ENCODE peak calls at places on chromosomes 16 and 17, in seven cellular contexts. S is esophagus squamous epithelium, M is cardiac fibroblast, A is heart right ventricle, I is kidney epithelial cell, J is bronchial epithelial cell, X is Peyer's patch. G is an unnamed sample.

GRCh38 chr16:66382171-66382965 is 15.9 kb downstream of the CDH5 start:
- DNase-seq in S (no peak), M (peak), A (peak), I (peak), J (peak), X (no peak), G (no peak)

GRCh38 chr17:74280093-74280513 is 6.1 kb downstream of the DNAI2 start:
- DNase-seq in S (no peak), M (no peak), A (no peak), I (no peak), J (no peak), X (peak), G (peak)

GRCh38 chr17:74276561-74277009 is 2.6 kb downstream of the DNAI2 start:
- DNase-seq in S (no peak), M (no peak), A (peak), I (no peak), J (no peak), X (no peak), G (no peak)

GRCh38 chr16:89143911-89144675 is 27.5 kb upstream of the CDH15 start:
- DNase-seq in S (no peak), M (no peak), A (no peak), I (no peak), J (no peak), X (no peak), G (no peak)

GRCh38 chr17:14756469-14756868 is 455.6 kb downstream of the HS3ST3B1 start:
- DNase-seq in S (no peak), M (no peak), A (no peak), I (no peak), J (no peak), X (no peak), G (no peak)

GRCh38 chr17:17036520-17036998 is 5.7 kb upstream of the MPRIP start:
- DNase-seq in S (no peak), M (peak), A (no peak), I (no peak), J (no peak), X (peak), G (no peak)

GRCh38 chr16:15775663-15776304 is 81.0 kb downstream of the MYH11 start:
- DNase-seq in S (no peak), M (peak), A (no peak), I (no peak), J (no peak), X (no peak), G (no peak)

GRCh38 chr17:43931062-43931571 is 11.2 kb downstream of the PPY start:
- DNase-seq in S (no peak), M (no peak), A (no peak), I (no peak), J (no peak), X (peak), G (no peak)

GRCh38 chr16:7345423-7345822 is 12.8 kb downstream of the RBFOX1 start:
- DNase-seq in S (no peak), M (no peak), A (peak), I (no peak), J (no peak), X (no peak), G (no peak)

GRCh38 chr16:4904942-4905615 is 31.9 kb downstream of the PPL start:
- DNase-seq in S (no peak), M (no peak), A (no peak), I (no peak), J (no peak), X (no peak), G (no peak)

GRCh38 chr16:19377864-19378263 is 39.8 kb upstream of the TMC5 start:
- DNase-seq in S (no peak), M (peak), A (no peak), I (no peak), J (no peak), X (no peak), G (no peak)

GRCh38 chr16:4944333-4945281 is 7.7 kb upstream of the PPL start:
- DNase-seq in S (no peak), M (peak), A (peak), I (peak), J (peak), X (peak), G (no peak)

GRCh38 chr17:27667656-27668487 is 36.9 kb downstream of the LGALS9 start:
- DNase-seq in S (no peak), M (no peak), A (no peak), I (no peak), J (no peak), X (no peak), G (no peak)

GRCh38 chr17:15298176-15298575 is 33.0 kb upstream of the PMP22 start:
- DNase-seq in S (no peak), M (peak), A (no peak), I (no peak), J (peak), X (no peak), G (no peak)

GRCh38 chr16:20675488-20676267 is 21.8 kb downstream of the ACSM1 start:
- DNase-seq in S (no peak), M (peak), A (no peak), I (peak), J (peak), X (peak), G (no peak)

GRCh38 chr17:75843577-75844529 is at the start of gene UNC13D:
- DNase-seq in S (no peak), M (no peak), A (no peak), I (no peak), J (no peak), X (peak), G (no peak)

DNA sequence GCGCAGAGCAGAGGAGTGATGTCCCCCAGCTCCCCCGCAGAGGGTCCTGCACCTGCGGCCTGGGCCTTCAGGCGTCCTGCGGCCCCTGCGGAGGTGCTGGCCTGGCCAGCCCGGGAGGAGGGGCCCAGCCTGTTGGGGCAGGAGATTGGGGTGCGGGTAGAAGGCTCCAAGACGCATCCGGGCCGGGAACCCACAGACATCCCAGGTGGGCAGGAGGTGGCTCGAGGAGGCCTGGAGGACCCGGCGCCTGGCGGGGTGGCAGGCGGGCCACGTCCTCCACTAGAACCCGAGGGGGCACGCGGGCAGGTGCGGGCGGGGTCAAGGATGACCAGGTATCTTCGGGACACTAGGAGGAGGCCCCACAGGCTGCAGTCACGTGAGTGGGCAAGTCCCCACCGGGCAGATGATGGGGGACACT is 647 bp upstream of the SECTM1 start:
- DNase-seq in S (no peak), M (no peak), A (no peak), I (no peak), J (no peak), X (no peak), G (no peak)
- H3K4me3 ChIP-seq in S (peak), M (peak), A (peak), I (no peak), J (peak), X (peak), G (no peak)

GRCh38 chr17:40844671-40845107 is 22.3 kb upstream of the KRT10 start:
- DNase-seq in S (no peak), M (no peak), A (no peak), I (no peak), J (no peak), X (no peak), G (no peak)
- TF ChIP-seq CTCF in S (no peak), M (no peak), A (no peak), I (no peak), J (no peak), X (no peak), G (no peak)

GRCh38 chr17:78127240-78127887 is 1.2 kb downstream of the TMC6 start:
- DNase-seq in S (no peak), M (no peak), A (peak), I (no peak), J (no peak), X (peak), G (no peak)

GRCh38 chr17:78126895-78127239 is 1.7 kb downstream of the TMC6 start:
- DNase-seq in S (no peak), M (no peak), A (no peak), I (no peak), J (no peak), X (no peak), G (no peak)

GRCh38 chr17:78124836-78125137 is 3.8 kb downstream of the TMC6 start:
- DNase-seq in S (no peak), M (no peak), A (no peak), I (no peak), J (no peak), X (no peak), G (no peak)

GRCh38 chr17:78125138-78125913 is 3.2 kb downstream of the TMC6 start:
- DNase-seq in S (no peak), M (no peak), A (no peak), I (no peak), J (no peak), X (peak), G (no peak)

DNA sequence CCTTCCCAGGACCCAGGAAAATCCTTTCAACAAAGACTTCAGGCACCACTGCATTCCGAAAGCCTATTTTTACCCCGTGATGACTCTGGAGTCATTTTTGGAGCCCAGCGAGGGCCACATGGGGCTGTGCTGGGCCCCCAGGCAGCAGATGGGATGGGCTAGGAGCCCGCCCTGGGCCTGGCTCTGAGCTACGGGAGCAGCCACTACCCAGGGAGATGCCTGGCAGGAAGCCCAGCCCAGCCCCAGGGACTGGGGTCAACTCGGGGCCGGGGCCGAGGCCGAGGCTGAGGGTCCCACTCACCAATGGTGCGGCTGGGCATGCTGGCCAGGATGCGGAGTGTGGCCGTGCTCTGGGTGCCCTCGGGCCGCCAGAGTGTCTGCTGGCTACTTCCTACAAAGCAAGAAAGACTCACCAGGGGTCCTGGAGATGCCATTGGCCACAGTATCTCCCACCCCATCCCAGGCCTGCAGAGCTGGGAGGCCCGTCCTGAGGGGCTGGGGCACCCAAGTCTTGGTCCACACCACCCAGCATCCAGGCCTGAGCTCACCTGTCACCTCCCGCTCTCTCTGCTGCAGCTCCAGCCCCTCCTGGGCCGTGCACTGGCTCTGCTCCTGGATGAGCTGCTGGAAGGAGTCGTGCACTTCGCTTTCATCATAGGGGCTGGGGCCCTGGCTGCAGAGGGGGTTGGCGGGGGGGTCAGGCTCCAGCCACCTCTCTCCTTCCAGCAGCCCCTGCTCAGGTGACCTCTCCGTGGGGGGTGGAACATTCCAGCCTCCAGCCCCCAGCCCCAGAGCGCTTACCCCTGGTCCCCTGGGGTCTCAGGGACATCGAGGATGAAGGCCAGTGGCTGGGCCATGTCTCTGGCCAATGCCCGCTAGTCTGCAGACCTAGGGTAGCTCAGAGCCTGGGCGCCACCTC is 2.3 kb downstream of the TMC6 start:
- DNase-seq in S (no peak), M (no peak), A (no peak), I (no peak), J (no peak), X (peak), G (no peak)
- H3K4me3 ChIP-seq in S (no peak), M (no peak), A (peak), I (no peak), J (no peak), X (no peak), G (peak)

GRCh38 chr16:1285669-1286491 is 23.6 kb upstream of the UBE2I start:
- DNase-seq in S (no peak), M (no peak), A (no peak), I (no peak), J (no peak), X (no peak), G (no peak)
- TF ChIP-seq CTCF in S (no peak), M (no peak), A (no peak), I (peak), J (no peak), X (no peak), G (no peak)

DNA sequence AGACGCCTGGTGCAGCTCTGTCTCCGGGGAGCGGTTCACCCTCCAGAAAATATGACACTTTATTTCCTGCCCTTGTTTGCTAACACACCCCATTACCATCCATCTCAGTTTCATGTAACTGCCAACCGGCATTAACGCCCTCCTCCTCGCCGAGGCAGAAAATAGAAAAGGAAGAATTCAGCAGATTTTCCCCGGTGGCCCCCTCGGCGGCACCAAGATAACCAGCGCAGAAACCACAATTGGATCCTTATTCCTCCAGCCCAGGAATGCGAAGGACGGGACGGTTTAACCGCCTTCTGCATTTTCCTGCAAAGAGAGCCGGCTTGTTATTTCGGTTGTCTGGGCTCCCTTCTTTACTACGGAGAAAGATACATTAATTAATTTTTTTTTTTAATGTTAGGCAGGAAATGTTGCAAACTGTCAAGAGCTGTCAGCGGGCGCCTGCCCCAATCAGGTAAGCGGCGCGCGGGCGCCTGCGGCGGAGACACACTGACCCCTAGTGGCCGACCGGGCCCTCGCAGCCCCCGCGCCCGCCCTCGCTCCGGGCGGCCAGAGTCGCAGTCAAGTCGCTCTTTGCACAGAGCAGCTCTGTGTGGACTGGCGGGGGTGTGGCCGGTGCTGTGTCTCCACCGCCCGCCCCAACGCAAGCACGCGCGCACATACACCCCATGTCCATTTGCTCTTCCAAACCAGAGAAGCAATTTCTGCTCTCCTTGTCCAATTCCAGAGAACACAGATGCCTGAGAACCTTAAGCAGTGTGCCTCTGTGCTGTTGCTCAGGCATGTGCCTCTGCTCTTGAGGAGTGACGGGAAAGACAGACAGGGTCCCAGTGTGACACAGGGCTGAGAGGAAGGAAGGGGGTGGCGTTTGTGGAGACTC is 53.6 kb downstream of the C17orf67 start:
- DNase-seq in S (no peak), M (peak), A (peak), I (no peak), J (peak), X (peak), G (peak)
- H3K4me3 ChIP-seq in S (no peak), M (peak), A (peak), I (peak), J (peak), X (no peak), G (no peak)